ENCODE peak calls at places on chromosomes 16 and 17, in five cellular contexts. One of them, this sample, is unnamed.
A peak's percentile ranks its signal among the peaks of the same experiment; 100 is the strongest.

GRCh38 chr16:72938426-72939164 is 109.3 kb downstream of the ZFHX3 start:
- DNase-seq in neuronal stem cell: no peak
- DNase-seq in ascending aorta: peak; percentile 83
- DNase-seq in right lobe of liver: peak; percentile 61
- DNase-seq in stomach: peak; percentile 46
- DNase-seq in this sample: peak; percentile 95

GRCh38 chr16:19882641-19883040 is 2.0 kb downstream of the GPRC5B start:
- DNase-seq in neuronal stem cell: no peak
- DNase-seq in ascending aorta: no peak
- DNase-seq in right lobe of liver: no peak
- DNase-seq in stomach: no peak
- DNase-seq in this sample: no peak

GRCh38 chr16:87845807-87846619 is 23.3 kb downstream of the SLC7A5 start:
- DNase-seq in neuronal stem cell: no peak
- DNase-seq in ascending aorta: no peak
- DNase-seq in right lobe of liver: no peak
- DNase-seq in stomach: no peak
- DNase-seq in this sample: no peak

GRCh38 chr17:56436142-56436541 is 157.4 kb upstream of the NOG start:
- DNase-seq in neuronal stem cell: no peak
- DNase-seq in ascending aorta: no peak
- DNase-seq in right lobe of liver: no peak
- DNase-seq in stomach: no peak
- DNase-seq in this sample: no peak

GRCh38 chr17:78665952-78666920 is 89.0 kb upstream of the DNAH17 start:
- DNase-seq in neuronal stem cell: no peak
- DNase-seq in ascending aorta: no peak
- DNase-seq in right lobe of liver: peak; percentile 47
- DNase-seq in stomach: no peak
- DNase-seq in this sample: no peak

GRCh38 chr17:75090871-75091854 is 3.4 kb downstream of the SLC16A5 start:
- DNase-seq in neuronal stem cell: no peak
- DNase-seq in ascending aorta: no peak
- DNase-seq in right lobe of liver: peak; percentile 68
- DNase-seq in stomach: peak; percentile 57
- DNase-seq in this sample: no peak

GRCh38 chr16:10577305-10578202 is 2.8 kb downstream of the EMP2 start:
- DNase-seq in neuronal stem cell: no peak
- DNase-seq in ascending aorta: no peak
- DNase-seq in right lobe of liver: no peak
- DNase-seq in stomach: no peak
- DNase-seq in this sample: no peak

GRCh38 chr16:15827299-15827698 is 29.5 kb downstream of the MYH11 start:
- DNase-seq in neuronal stem cell: no peak
- DNase-seq in ascending aorta: no peak
- DNase-seq in right lobe of liver: no peak
- DNase-seq in stomach: no peak
- DNase-seq in this sample: no peak

GRCh38 chr16:21563676-21564075 is 35.7 kb upstream of the METTL9 start:
- DNase-seq in neuronal stem cell: no peak
- DNase-seq in ascending aorta: no peak
- DNase-seq in right lobe of liver: no peak
- DNase-seq in stomach: no peak
- DNase-seq in this sample: no peak

GRCh38 chr16:53922805-53923645 is 219.1 kb downstream of the FTO start:
- DNase-seq in neuronal stem cell: no peak
- DNase-seq in ascending aorta: no peak
- DNase-seq in right lobe of liver: no peak
- DNase-seq in stomach: no peak
- DNase-seq in this sample: no peak

GRCh38 chr16:88452485-88453216 is 429 bp upstream of the ZFPM1 start:
- DNase-seq in neuronal stem cell: peak; percentile 97
- DNase-seq in ascending aorta: peak; percentile 84
- DNase-seq in right lobe of liver: peak; percentile 99
- DNase-seq in stomach: peak; percentile 99
- DNase-seq in this sample: peak; percentile 87

GRCh38 chr16:71923941-71924690 is 28.8 kb downstream of the IST1 start:
- DNase-seq in neuronal stem cell: no peak
- DNase-seq in ascending aorta: no peak
- DNase-seq in right lobe of liver: no peak
- DNase-seq in stomach: no peak
- DNase-seq in this sample: no peak

GRCh38 chr17:45294506-45294905 is 22.3 kb downstream of the MAP3K14 start:
- DNase-seq in neuronal stem cell: no peak
- DNase-seq in ascending aorta: no peak
- DNase-seq in right lobe of liver: no peak
- DNase-seq in stomach: peak; percentile 80
- DNase-seq in this sample: no peak

GRCh38 chr17:36899250-36900129 is 37.8 kb upstream of the LHX1 start:
- DNase-seq in neuronal stem cell: no peak
- DNase-seq in ascending aorta: no peak
- DNase-seq in right lobe of liver: no peak
- DNase-seq in stomach: no peak
- DNase-seq in this sample: no peak

GRCh38 chr17:35460354-35460851 is 11.8 kb upstream of the SLFN13 start:
- DNase-seq in neuronal stem cell: peak; percentile 50
- DNase-seq in ascending aorta: no peak
- DNase-seq in right lobe of liver: peak; percentile 48
- DNase-seq in stomach: peak; percentile 88
- DNase-seq in this sample: no peak

GRCh38 chr17:7436556-7437368 is 1.5 kb downstream of the TMEM102 start:
- DNase-seq in neuronal stem cell: peak; percentile 83
- DNase-seq in ascending aorta: no peak
- DNase-seq in right lobe of liver: peak; percentile 89
- DNase-seq in stomach: peak; percentile 90
- DNase-seq in this sample: no peak

GRCh38 chr17:44971776-44972483 is 3.8 kb upstream of the C1QL1 start:
- DNase-seq in neuronal stem cell: no peak
- DNase-seq in ascending aorta: no peak
- DNase-seq in right lobe of liver: no peak
- DNase-seq in stomach: no peak
- DNase-seq in this sample: no peak

GRCh38 chr17:82959990-82960418 is 119.4 kb upstream of the METRNL start:
- DNase-seq in neuronal stem cell: no peak
- DNase-seq in ascending aorta: no peak
- DNase-seq in right lobe of liver: peak; percentile 18
- DNase-seq in stomach: peak; percentile 19
- DNase-seq in this sample: no peak

GRCh38 chr16:70805380-70805779 is 4.4 kb upstream of the VAC14 start:
- DNase-seq in neuronal stem cell: no peak
- DNase-seq in ascending aorta: no peak
- DNase-seq in right lobe of liver: no peak
- DNase-seq in stomach: no peak
- DNase-seq in this sample: no peak

GRCh38 chr16:74601131-74601871 is 5.6 kb downstream of the GLG1 start:
- DNase-seq in neuronal stem cell: no peak
- DNase-seq in ascending aorta: no peak
- DNase-seq in right lobe of liver: no peak
- DNase-seq in stomach: no peak
- DNase-seq in this sample: no peak

GRCh38 chr16:35706901-35707300 is 2247.5 kb downstream of the TP53TG3F start:
- DNase-seq in neuronal stem cell: no peak
- DNase-seq in ascending aorta: no peak
- DNase-seq in right lobe of liver: no peak
- DNase-seq in stomach: no peak
- DNase-seq in this sample: no peak

GRCh38 chr16:79776243-79776884 is 175.8 kb upstream of the MAF start:
- DNase-seq in neuronal stem cell: no peak
- DNase-seq in ascending aorta: no peak
- DNase-seq in right lobe of liver: no peak
- DNase-seq in stomach: no peak
- DNase-seq in this sample: no peak

GRCh38 chr17:48589831-48590602 is at the start of gene HOXB3:
- DNase-seq in neuronal stem cell: no peak
- DNase-seq in ascending aorta: no peak
- DNase-seq in right lobe of liver: no peak
- DNase-seq in stomach: no peak
- DNase-seq in this sample: no peak
- H3K27ac ChIP-seq in neuronal stem cell: no peak within 1 kb of the TSS
- H3K27ac ChIP-seq in ascending aorta: no peak within 1 kb of the TSS
- H3K27ac ChIP-seq in right lobe of liver: no peak within 1 kb of the TSS
- H3K27ac ChIP-seq in stomach: peak within 1 kb of the TSS; percentile 93
- H3K27ac ChIP-seq in this sample: peak within 1 kb of the TSS; percentile 38

DNA sequence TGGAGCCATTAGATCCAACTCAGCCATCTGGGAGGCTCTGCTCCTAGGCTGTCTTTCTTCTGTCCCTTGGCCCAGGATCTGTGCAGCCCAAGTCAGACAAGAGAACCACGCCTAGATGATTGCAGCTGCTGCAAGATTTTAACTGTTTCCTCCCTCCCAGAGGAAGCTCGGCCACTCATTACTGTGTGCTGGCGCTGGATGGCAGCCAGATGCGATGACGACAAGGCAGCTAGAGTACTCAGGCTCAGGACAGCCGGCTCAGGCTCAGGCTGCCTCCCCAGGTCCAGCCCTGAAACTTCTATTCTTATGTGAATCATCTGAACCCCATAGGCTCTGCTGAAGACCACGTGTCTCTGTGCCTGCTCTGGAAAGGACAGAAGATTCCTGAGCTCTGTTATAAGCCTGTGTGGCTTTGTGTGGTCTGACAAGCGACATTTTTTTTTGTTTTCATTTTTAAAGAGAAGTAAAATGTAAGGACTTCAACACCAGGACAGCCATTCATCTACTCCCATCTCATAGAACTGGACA is 32.1 kb upstream of the FBXW10B start:
- DNase-seq in neuronal stem cell: peak; percentile 37
- DNase-seq in ascending aorta: peak; percentile 90
- DNase-seq in right lobe of liver: peak; percentile 86
- DNase-seq in stomach: peak; percentile 91
- DNase-seq in this sample: peak; percentile 91
- H3K4me3 ChIP-seq in neuronal stem cell: no peak overlapping the region
- H3K4me3 ChIP-seq in ascending aorta: peak overlapping the region; percentile 70
- H3K4me3 ChIP-seq in right lobe of liver: peak overlapping the region; percentile 29
- H3K4me3 ChIP-seq in stomach: peak overlapping the region; percentile 43
- H3K4me3 ChIP-seq in this sample: peak overlapping the region; percentile 76

DNA sequence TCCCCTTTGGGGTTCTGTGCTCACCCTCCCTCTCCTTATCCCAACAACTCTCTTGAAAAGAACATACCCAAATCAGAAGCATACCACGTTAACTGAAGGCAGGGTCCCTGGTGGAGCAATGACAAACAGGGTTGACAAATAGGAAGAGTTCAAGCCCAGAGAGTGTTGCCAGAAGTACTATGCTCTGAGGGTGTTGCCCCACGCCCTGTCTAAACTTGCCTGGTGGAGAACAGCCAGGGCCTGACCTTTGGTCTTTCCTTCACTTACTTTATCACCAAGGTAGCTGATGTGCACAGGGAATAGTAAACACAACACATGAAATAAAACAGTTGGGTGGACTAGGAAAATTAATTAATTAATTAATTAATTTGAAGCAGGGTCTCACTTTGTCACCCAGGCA is 23.3 kb downstream of the ZNF75A start:
- DNase-seq in neuronal stem cell: no peak
- DNase-seq in ascending aorta: no peak
- DNase-seq in right lobe of liver: no peak
- DNase-seq in stomach: no peak
- DNase-seq in this sample: no peak
- H3K9me3 ChIP-seq in neuronal stem cell: no peaks in the 10 kb centered on the region
- H3K9me3 ChIP-seq in ascending aorta: peaks cover 27% of the 10 kb centered on the region
- H3K9me3 ChIP-seq in right lobe of liver: no peaks in the 10 kb centered on the region
- H3K9me3 ChIP-seq in stomach: no peaks in the 10 kb centered on the region
- H3K9me3 ChIP-seq in this sample: peaks cover 2% of the 10 kb centered on the region

GRCh38 chr16:30358577-30358936 is 3.4 kb upstream of the CD2BP2 start:
- DNase-seq in neuronal stem cell: no peak
- DNase-seq in ascending aorta: no peak
- DNase-seq in right lobe of liver: peak; percentile 19
- DNase-seq in stomach: no peak
- DNase-seq in this sample: no peak
- H3K27ac ChIP-seq in neuronal stem cell: no peak overlapping the region
- H3K27ac ChIP-seq in ascending aorta: no peak overlapping the region
- H3K27ac ChIP-seq in right lobe of liver: no peak overlapping the region
- H3K27ac ChIP-seq in stomach: no peak overlapping the region
- H3K27ac ChIP-seq in this sample: no peak overlapping the region

GRCh38 chr17:33474789-33475188 is 181.7 kb upstream of the ASIC2 start:
- DNase-seq in neuronal stem cell: no peak
- DNase-seq in ascending aorta: no peak
- DNase-seq in right lobe of liver: no peak
- DNase-seq in stomach: no peak
- DNase-seq in this sample: no peak
- H3K4me3 ChIP-seq in neuronal stem cell: peak overlapping the region; percentile 18
- H3K4me3 ChIP-seq in ascending aorta: no peak overlapping the region
- H3K4me3 ChIP-seq in right lobe of liver: no peak overlapping the region
- H3K4me3 ChIP-seq in stomach: no peak overlapping the region
- H3K4me3 ChIP-seq in this sample: no peak overlapping the region

GRCh38 chr17:64509179-64509578 is 2.4 kb downstream of the CEP95 start:
- DNase-seq in neuronal stem cell: no peak
- DNase-seq in ascending aorta: no peak
- DNase-seq in right lobe of liver: no peak
- DNase-seq in stomach: no peak
- DNase-seq in this sample: no peak
- H3K9me3 ChIP-seq in neuronal stem cell: no peaks in the 10 kb centered on the region
- H3K9me3 ChIP-seq in ascending aorta: no peaks in the 10 kb centered on the region
- H3K9me3 ChIP-seq in right lobe of liver: no peaks in the 10 kb centered on the region
- H3K9me3 ChIP-seq in stomach: no peaks in the 10 kb centered on the region
- H3K9me3 ChIP-seq in this sample: no peaks in the 10 kb centered on the region